ENCODE peak calls at places on chromosomes 2 and 18, in five cellular contexts. One of them, this sample, is unnamed.

GRCh38 chr2:162300271-162300670 is 18.2 kb downstream of the IFIH1 start:
- DNase-seq in stromal cell of bone marrow: no peak
- DNase-seq in A549: no peak
- DNase-seq in GM20000: no peak
- DNase-seq in ovary: no peak
- DNase-seq in this sample: no peak

GRCh38 chr18:74942319-74942910 is 266.5 kb downstream of the PTGR3 start:
- DNase-seq in stromal cell of bone marrow: no peak
- DNase-seq in A549: no peak
- DNase-seq in GM20000: peak; percentile 19
- DNase-seq in ovary: no peak
- DNase-seq in this sample: no peak

GRCh38 chr2:46298522-46299351 is 1.5 kb downstream of the EPAS1 start:
- DNase-seq in stromal cell of bone marrow: no peak
- DNase-seq in A549: peak; percentile 72
- DNase-seq in GM20000: peak; percentile 74
- DNase-seq in ovary: peak; percentile 78
- DNase-seq in this sample: peak; percentile 48

GRCh38 chr2:42895134-42895795 is 102.9 kb upstream of the HAAO start:
- DNase-seq in stromal cell of bone marrow: no peak
- DNase-seq in A549: no peak
- DNase-seq in GM20000: no peak
- DNase-seq in ovary: no peak
- DNase-seq in this sample: no peak

GRCh38 chr2:228675042-228675441 is 493.6 kb upstream of the SPHKAP start:
- DNase-seq in stromal cell of bone marrow: peak; percentile 54
- DNase-seq in A549: no peak
- DNase-seq in GM20000: no peak
- DNase-seq in ovary: no peak
- DNase-seq in this sample: no peak

GRCh38 chr2:17873021-17873420 is 5.4 kb upstream of the KCNS3 start:
- DNase-seq in stromal cell of bone marrow: no peak
- DNase-seq in A549: no peak
- DNase-seq in GM20000: no peak
- DNase-seq in ovary: no peak
- DNase-seq in this sample: no peak

GRCh38 chr2:75556679-75557366 is 3.9 kb downstream of the EVA1A start:
- DNase-seq in stromal cell of bone marrow: no peak
- DNase-seq in A549: no peak
- DNase-seq in GM20000: no peak
- DNase-seq in ovary: no peak
- DNase-seq in this sample: no peak

GRCh38 chr2:66651295-66651694 is 216.4 kb downstream of the MEIS1 start:
- DNase-seq in stromal cell of bone marrow: no peak
- DNase-seq in A549: no peak
- DNase-seq in GM20000: no peak
- DNase-seq in ovary: no peak
- DNase-seq in this sample: no peak

GRCh38 chr2:166384774-166385173 is 9.0 kb upstream of the SCN9A start:
- DNase-seq in stromal cell of bone marrow: peak; percentile 7
- DNase-seq in A549: no peak
- DNase-seq in GM20000: no peak
- DNase-seq in ovary: no peak
- DNase-seq in this sample: peak; percentile 32

GRCh38 chr2:144208924-144209323 is 311.0 kb downstream of the ZEB2 start:
- DNase-seq in stromal cell of bone marrow: no peak
- DNase-seq in A549: no peak
- DNase-seq in GM20000: no peak
- DNase-seq in ovary: no peak
- DNase-seq in this sample: no peak

GRCh38 chr2:126874961-126875360 is 23.7 kb upstream of the TEX51 start:
- DNase-seq in stromal cell of bone marrow: no peak
- DNase-seq in A549: no peak
- DNase-seq in GM20000: no peak
- DNase-seq in ovary: no peak
- DNase-seq in this sample: no peak

GRCh38 chr18:29096380-29096779 is 919.5 kb upstream of the CDH2 start:
- DNase-seq in stromal cell of bone marrow: no peak
- DNase-seq in A549: no peak
- DNase-seq in GM20000: no peak
- DNase-seq in ovary: no peak
- DNase-seq in this sample: no peak

GRCh38 chr18:51229328-51229727 is 31.8 kb upstream of the MEX3C start:
- DNase-seq in stromal cell of bone marrow: no peak
- DNase-seq in A549: no peak
- DNase-seq in GM20000: no peak
- DNase-seq in ovary: no peak
- DNase-seq in this sample: no peak

GRCh38 chr2:211258646-211259335 is 702.4 kb downstream of the CPS1 start:
- DNase-seq in stromal cell of bone marrow: no peak
- DNase-seq in A549: no peak
- DNase-seq in GM20000: no peak
- DNase-seq in ovary: no peak
- DNase-seq in this sample: no peak

GRCh38 chr2:112693596-112693995 is 27.2 kb upstream of the NT5DC4 start:
- DNase-seq in stromal cell of bone marrow: no peak
- DNase-seq in A549: no peak
- DNase-seq in GM20000: no peak
- DNase-seq in ovary: no peak
- DNase-seq in this sample: no peak

GRCh38 chr2:20180676-20181648 is 44.0 kb downstream of the SDC1 start:
- DNase-seq in stromal cell of bone marrow: no peak
- DNase-seq in A549: no peak
- DNase-seq in GM20000: no peak
- DNase-seq in ovary: peak; percentile 16
- DNase-seq in this sample: no peak

GRCh38 chr2:157984866-157985265 is 108.7 kb upstream of the ACVR1 start:
- DNase-seq in stromal cell of bone marrow: no peak
- DNase-seq in A549: no peak
- DNase-seq in GM20000: no peak
- DNase-seq in ovary: no peak
- DNase-seq in this sample: no peak

GRCh38 chr2:165214093-165214492 is 10.2 kb upstream of the SCN3A start:
- DNase-seq in stromal cell of bone marrow: no peak
- DNase-seq in A549: no peak
- DNase-seq in GM20000: no peak
- DNase-seq in ovary: no peak
- DNase-seq in this sample: no peak

GRCh38 chr2:69948032-69948962 is 13.1 kb downstream of the ASPRV1 start:
- DNase-seq in stromal cell of bone marrow: no peak
- DNase-seq in A549: no peak
- DNase-seq in GM20000: no peak
- DNase-seq in ovary: no peak
- DNase-seq in this sample: no peak

GRCh38 chr18:36756262-36756661 is 72.5 kb downstream of the TPGS2 start:
- DNase-seq in stromal cell of bone marrow: no peak
- DNase-seq in A549: no peak
- DNase-seq in GM20000: no peak
- DNase-seq in ovary: no peak
- DNase-seq in this sample: no peak

GRCh38 chr2:43331428-43331827 is 105.0 kb upstream of the ZFP36L2 start:
- DNase-seq in stromal cell of bone marrow: no peak
- DNase-seq in A549: no peak
- DNase-seq in GM20000: no peak
- DNase-seq in ovary: no peak
- DNase-seq in this sample: no peak

GRCh38 chr2:241241669-241242068 is 53.2 kb downstream of the ANO7 start:
- DNase-seq in stromal cell of bone marrow: no peak
- DNase-seq in A549: no peak
- DNase-seq in GM20000: no peak
- DNase-seq in ovary: no peak
- DNase-seq in this sample: no peak

GRCh38 chr2:68714866-68715265 is 19.7 kb upstream of the ARHGAP25 start:
- DNase-seq in stromal cell of bone marrow: no peak
- DNase-seq in A549: no peak
- DNase-seq in GM20000: peak; percentile 50
- DNase-seq in ovary: no peak
- DNase-seq in this sample: no peak

GRCh38 chr2:65453916-65454315 is 21.5 kb upstream of the SPRED2 start:
- DNase-seq in stromal cell of bone marrow: no peak
- DNase-seq in A549: no peak
- DNase-seq in GM20000: no peak
- DNase-seq in ovary: no peak
- DNase-seq in this sample: no peak

GRCh38 chr2:241011296-241011600 is 12.8 kb downstream of the SNED1 start:
- DNase-seq in stromal cell of bone marrow: no peak
- DNase-seq in A549: no peak
- DNase-seq in GM20000: no peak
- DNase-seq in ovary: peak; percentile 39
- DNase-seq in this sample: no peak

GRCh38 chr18:58015045-58015444 is 29.0 kb upstream of the NEDD4L start:
- DNase-seq in stromal cell of bone marrow: no peak
- DNase-seq in A549: no peak
- DNase-seq in GM20000: peak; percentile 53
- DNase-seq in ovary: no peak
- DNase-seq in this sample: no peak